ENCODE peak calls at places on chromosome X, in seven cellular contexts. G, Q, T, Y, X, N and U are unnamed samples.

GRCh38 chrX:8405631-8406030 is 59.0 kb upstream of the VCX3B start:
- DNase-seq in X (peak), Q (no peak), Y (no peak), N (no peak), T (no peak), G (no peak), U (no peak)

GRCh38 chrX:152658302-152658701 is 20.6 kb downstream of the GABRQ start:
- DNase-seq in G (no peak), Y (no peak), X (no peak), T (no peak), N (no peak), Q (no peak), U (no peak)

GRCh38 chrX:148567229-148567628 is 66.8 kb downstream of the AFF2 start:
- DNase-seq in N (no peak), X (peak), Q (no peak), T (no peak), G (no peak), Y (no peak), U (no peak)

GRCh38 chrX:134999469-134999868 is 8.7 kb downstream of the SMIM10 start:
- DNase-seq in G (no peak), Q (peak), Y (no peak), X (peak), T (peak), N (no peak), U (no peak)

GRCh38 chrX:101398694-101399093 is 7.9 kb downstream of the RPL36A start:
- DNase-seq in X (no peak), G (no peak), T (no peak), Q (no peak), Y (no peak), N (no peak), U (no peak)

GRCh38 chrX:107766470-107767140 is 9.0 kb downstream of the TSC22D3 start:
- DNase-seq in N (no peak), Y (no peak), T (no peak), G (no peak), Q (no peak), X (peak), U (no peak)

GRCh38 chrX:19889582-19890342 is 2.4 kb upstream of the SH3KBP1 start:
- DNase-seq in N (peak), G (peak), X (peak), Q (peak), Y (no peak), T (peak), U (no peak)

GRCh38 chrX:37776283-37776986 is 3.4 kb upstream of the CYBB start:
- DNase-seq in N (no peak), X (no peak), Q (no peak), Y (no peak), T (no peak), G (no peak), U (no peak)

GRCh38 chrX:74449937-74450330 is 28.6 kb downstream of the SLC16A2 start:
- DNase-seq in G (no peak), N (no peak), Q (no peak), Y (no peak), T (no peak), X (peak), U (no peak)

GRCh38 chrX:97401154-97401553 is 517.4 kb downstream of the RPA4 start:
- DNase-seq in T (no peak), Q (no peak), G (no peak), X (no peak), Y (no peak), N (no peak), U (no peak)

GRCh38 chrX:97211070-97211469 is 327.4 kb downstream of the RPA4 start:
- DNase-seq in X (no peak), Y (no peak), G (no peak), Q (no peak), N (no peak), T (no peak), U (no peak)

GRCh38 chrX:66110112-66110511 is 53.9 kb upstream of the HEPH start:
- DNase-seq in X (peak), T (peak), Q (no peak), G (no peak), Y (no peak), N (no peak), U (no peak)

GRCh38 chrX:40383969-40384368 is 196.8 kb upstream of the ATP6AP2 start:
- DNase-seq in T (no peak), X (no peak), Q (no peak), N (no peak), Y (no peak), G (no peak), U (no peak)

GRCh38 chrX:8721536-8721935 is 10.4 kb downstream of the ANOS1 start:
- DNase-seq in Y (no peak), X (no peak), Q (no peak), N (no peak), G (no peak), T (no peak), U (no peak)

GRCh38 chrX:30791296-30792278 is 97.5 kb downstream of the TAB3 start:
- DNase-seq in G (no peak), Y (peak), Q (no peak), T (no peak), X (no peak), N (no peak), U (no peak)

GRCh38 chrX:74080165-74080564 is 223.8 kb upstream of the ZCCHC13 start:
- DNase-seq in N (no peak), Q (no peak), Y (no peak), X (no peak), G (no peak), T (no peak), U (no peak)

GRCh38 chrX:95071621-95072020 is 1397.6 kb downstream of the FAM133A start:
- DNase-seq in Q (no peak), Y (no peak), X (no peak), G (no peak), N (no peak), T (no peak), U (no peak)

GRCh38 chrX:70293621-70294020 is 3.7 kb downstream of the KIF4A start:
- DNase-seq in Q (no peak), G (no peak), Y (no peak), N (no peak), X (no peak), T (no peak), U (no peak)

GRCh38 chrX:153621949-153622598 is 23.1 kb upstream of the CCNQ start:
- DNase-seq in Y (no peak), G (no peak), X (no peak), N (no peak), T (no peak), Q (no peak), U (no peak)

GRCh38 chrX:49269768-49270248 is at the start of gene PPP1R3F:
- DNase-seq in G (no peak), Y (no peak), N (peak), T (peak), X (no peak), Q (no peak), U (no peak)

GRCh38 chrX:123291623-123292022 is 107.5 kb downstream of the GRIA3 start:
- DNase-seq in Q (no peak), T (no peak), N (no peak), X (no peak), G (no peak), Y (no peak), U (no peak)

GRCh38 chrX:72057844-72058243 is 73.9 kb downstream of the RTL5 start:
- DNase-seq in G (no peak), N (no peak), X (no peak), Y (no peak), Q (no peak), T (no peak), U (no peak)